ENCODE peak calls at places on chromosomes 7 and 10, in four cellular contexts. B, P, Z and D are unnamed samples.

GRCh38 chr7:25260862-25261454 is 32.7 kb upstream of the NPVF start:
- DNase-seq in B (no peak), P (no peak), Z (peak; percentile 33), D (no peak)

GRCh38 chr10:43294892-43295291 is 28.0 kb upstream of the RASGEF1A start:
- DNase-seq in B (no peak), P (no peak), Z (no peak), D (no peak)

GRCh38 chr7:25659841-25660240 is 431.6 kb upstream of the NPVF start:
- DNase-seq in B (no peak), P (no peak), Z (no peak), D (no peak)

GRCh38 chr7:87599336-87599735 is 1.3 kb downstream of the ABCB1 start:
- DNase-seq in B (no peak), P (no peak), Z (peak; percentile 61), D (peak; percentile 7)

GRCh38 chr7:136925556-136925955 is 57.1 kb downstream of the CHRM2 start:
- DNase-seq in B (no peak), P (no peak), Z (no peak), D (no peak)

GRCh38 chr10:74643586-74643956 is 182.8 kb upstream of the KAT6B start:
- DNase-seq in B (no peak), P (no peak), Z (no peak), D (no peak)

GRCh38 chr10:44153901-44154670 is 230.8 kb downstream of the CXCL12 start:
- DNase-seq in B (no peak), P (no peak), Z (no peak), D (no peak)

GRCh38 chr7:16794990-16795389 is 9.8 kb downstream of the AGR2 start:
- DNase-seq in B (no peak), P (no peak), Z (no peak), D (no peak)

GRCh38 chr10:118495499-118495898 is 99.9 kb downstream of the PRLHR start:
- DNase-seq in B (no peak), P (no peak), Z (no peak), D (no peak)

GRCh38 chr7:66953044-66953427 is 32.0 kb downstream of the TMEM248 start:
- DNase-seq in B (no peak), P (no peak), Z (no peak), D (no peak)

GRCh38 chr10:21315321-21316220 is 209.9 kb downstream of the SKIDA1 start:
- DNase-seq in B (peak; percentile 48), P (no peak), Z (no peak), D (no peak)

GRCh38 chr10:48454302-48455054 is 148.0 kb downstream of the MAPK8 start:
- DNase-seq in B (no peak), P (no peak), Z (no peak), D (no peak)

GRCh38 chr7:52114056-52114455 is 797.4 kb upstream of the COBL start:
- DNase-seq in B (no peak), P (no peak), Z (no peak), D (no peak)

GRCh38 chr7:6630007-6630849 is 6.9 kb upstream of the ZNF316 start:
- DNase-seq in B (no peak), P (no peak), Z (no peak), D (no peak)

GRCh38 chr7:43467406-43467805 is 115.5 kb upstream of the STK17A start:
- DNase-seq in B (no peak), P (no peak), Z (no peak), D (no peak)

GRCh38 chr7:47602272-47603004 is 20.5 kb upstream of the TNS3 start:
- DNase-seq in B (no peak), P (no peak), Z (no peak), D (no peak)

GRCh38 chr7:162583-163297 is 29.6 kb upstream of the FAM20C start:
- DNase-seq in B (no peak), P (no peak), Z (no peak), D (no peak)

GRCh38 chr7:103597606-103598005 is 151.6 kb upstream of the SLC26A5 start:
- DNase-seq in B (no peak), P (no peak), Z (no peak), D (no peak)

GRCh38 chr10:119090026-119090808 is 9.6 kb upstream of the EIF3A start:
- DNase-seq in B (no peak), P (no peak), Z (peak; percentile 62), D (peak; percentile 31)

GRCh38 chr7:16471933-16472332 is 6.4 kb upstream of the SOSTDC1 start:
- DNase-seq in B (no peak), P (no peak), Z (no peak), D (no peak)

GRCh38 chr7:84697506-84697905 is 489.4 kb downstream of the SEMA3D start:
- DNase-seq in B (no peak), P (no peak), Z (no peak), D (no peak)

GRCh38 chr7:66281678-66282593 is 76.8 kb downstream of the TPST1 start:
- DNase-seq in B (peak; percentile 24), P (no peak), Z (no peak), D (no peak)

GRCh38 chr10:9230625-9231024 is 1176.1 kb downstream of the GATA3 start:
- DNase-seq in B (no peak), P (no peak), Z (no peak), D (no peak)

GRCh38 chr10:101007915-101008822 is 8.6 kb downstream of the LZTS2 start:
- DNase-seq in B (no peak), P (no peak), Z (no peak), D (no peak)

GRCh38 chr7:132123763-132124162 is 452.5 kb downstream of the PLXNA4 start:
- DNase-seq in B (no peak), P (no peak), Z (no peak), D (no peak)

GRCh38 chr7:46774515-46774914 is 807.4 kb downstream of the TNS3 start:
- DNase-seq in B (no peak), P (no peak), Z (no peak), D (no peak)

GRCh38 chr10:49632406-49633317 is 18.8 kb downstream of the CHAT start:
- DNase-seq in B (no peak), P (no peak), Z (no peak), D (no peak)

GRCh38 chr7:157850481-157851444 is 514.0 kb downstream of the DNAJB6 start:
- DNase-seq in B (no peak), P (no peak), Z (no peak), D (no peak)

GRCh38 chr7:157853789-157854065 is 516.9 kb downstream of the DNAJB6 start:
- DNase-seq in B (no peak), P (no peak), Z (no peak), D (no peak)

GRCh38 chr7:157849726-157850125 is 512.9 kb downstream of the DNAJB6 start:
- DNase-seq in B (no peak), P (no peak), Z (no peak), D (no peak)

GRCh38 chr7:157853076-157853788 is 516.4 kb downstream of the DNAJB6 start:
- DNase-seq in B (no peak), P (no peak), Z (no peak), D (no peak)

GRCh38 chr7:157851501-157852067 is 514.8 kb downstream of the DNAJB6 start:
- DNase-seq in B (peak; percentile 65), P (no peak), Z (peak; percentile 62), D (no peak)
- H3K9me3 ChIP-seq in B (no peaks in the 10 kb centered on the region), P (no peaks in the 10 kb centered on the region), Z (no peaks in the 10 kb centered on the region), D (no peaks in the 10 kb centered on the region)

DNA sequence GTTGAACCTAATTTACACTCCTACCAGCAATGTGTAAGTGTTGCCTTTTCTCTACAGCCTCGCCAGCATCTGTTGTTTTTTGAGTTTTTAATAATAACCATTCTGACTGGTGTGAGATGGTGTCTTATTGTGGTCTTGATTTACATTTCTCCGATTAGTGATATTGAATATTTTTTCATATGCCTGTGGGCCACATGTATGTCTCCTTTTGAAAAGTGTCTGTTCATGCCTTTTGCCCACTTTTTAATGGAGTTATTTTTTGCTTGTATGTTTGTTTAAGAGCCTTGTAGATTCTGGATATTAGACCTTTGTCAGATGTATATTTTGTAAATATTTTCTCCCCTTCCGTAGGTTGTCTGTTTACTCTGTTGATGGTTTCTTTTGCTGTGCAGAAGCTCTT is 195.3 kb downstream of the DNAJB6 start:
- DNase-seq in B (no peak), P (no peak), Z (no peak), D (no peak)
- H3K9me3 ChIP-seq in B (peaks cover 11% of the 10 kb centered on the region), P (no peaks in the 10 kb centered on the region), Z (peaks cover 10% of the 10 kb centered on the region), D (no peaks in the 10 kb centered on the region)

GRCh38 chr7:64320547-64321495 is 7.1 kb downstream of the ZNF736 start:
- DNase-seq in B (no peak), P (no peak), Z (no peak), D (no peak)
- H3K9me3 ChIP-seq in B (no peaks in the 10 kb centered on the region), P (peaks cover 92% of the 10 kb centered on the region), Z (peaks cover 22% of the 10 kb centered on the region), D (no peaks in the 10 kb centered on the region)

GRCh38 chr7:158067219-158067930 is 520.2 kb downstream of the PTPRN2 start:
- DNase-seq in B (no peak), P (no peak), Z (no peak), D (no peak)
- H3K9me3 ChIP-seq in B (no peaks in the 10 kb centered on the region), P (no peaks in the 10 kb centered on the region), Z (peaks cover 4% of the 10 kb centered on the region), D (no peaks in the 10 kb centered on the region)

GRCh38 chr7:157483971-157484410 is 147.2 kb downstream of the DNAJB6 start:
- DNase-seq in B (no peak), P (no peak), Z (no peak), D (no peak)
- H3K9me3 ChIP-seq in B (no peaks in the 10 kb centered on the region), P (no peaks in the 10 kb centered on the region), Z (no peaks in the 10 kb centered on the region), D (no peaks in the 10 kb centered on the region)